ENCODE peak calls at places on chromosomes 16 and 17, in four cellular contexts. B, Q, L and P are unnamed samples.

GRCh38 chr17:73888875-73889274 is 244.6 kb upstream of the SDK2 start:
- DNase-seq in B (no peak), Q (no peak), L (no peak), P (no peak)

GRCh38 chr16:64416232-64417010 is 705.4 kb downstream of the CDH11 start:
- DNase-seq in B (no peak), Q (no peak), L (peak), P (no peak)

GRCh38 chr16:66899945-66900688 is 18.6 kb downstream of the CDH16 start:
- DNase-seq in B (peak), Q (peak), L (peak), P (no peak)

GRCh38 chr17:21043296-21044232 is 753 bp upstream of the USP22 start:
- DNase-seq in B (peak), Q (peak), L (peak), P (peak)

GRCh38 chr17:49521521-49522185 is 26.6 kb downstream of the NGFR start:
- DNase-seq in B (no peak), Q (no peak), L (no peak), P (no peak)

GRCh38 chr17:81422776-81423697 is 27.8 kb downstream of the BAHCC1 start:
- DNase-seq in B (peak), Q (peak), L (peak), P (peak)

GRCh38 chr17:74832421-74832820 is 27.3 kb downstream of the GRIN2C start:
- DNase-seq in B (no peak), Q (no peak), L (no peak), P (no peak)

GRCh38 chr17:79803997-79804855 is 7.3 kb upstream of the CBX8 start:
- DNase-seq in B (no peak), Q (no peak), L (no peak), P (no peak)

GRCh38 chr17:79607941-79608728 is 2.7 kb downstream of the RBFOX3 start:
- DNase-seq in B (no peak), Q (no peak), L (no peak), P (no peak)

GRCh38 chr16:65122974-65123845 is 1.3 kb upstream of the CDH11 start:
- DNase-seq in B (no peak), Q (peak), L (peak), P (no peak)

GRCh38 chr16:6193718-6194117 is 1096.1 kb upstream of the EEF2KMT start:
- DNase-seq in B (peak), Q (no peak), L (no peak), P (no peak)

GRCh38 chr17:50361561-50362480 is 11.2 kb downstream of the MRPL27 start:
- DNase-seq in B (peak), Q (peak), L (peak), P (no peak)

GRCh38 chr16:86072328-86073102 is 173.6 kb downstream of the IRF8 start:
- DNase-seq in B (peak), Q (no peak), L (peak), P (peak)

GRCh38 chr17:30476726-30477082 is 504 bp upstream of the GOSR1 start:
- DNase-seq in B (no peak), Q (no peak), L (peak), P (no peak)

GRCh38 chr17:68349157-68349556 is 57.9 kb downstream of the ARSG start:
- DNase-seq in B (no peak), Q (no peak), L (no peak), P (no peak)

GRCh38 chr16:46748775-46749705 is 896 bp upstream of the MYLK3 start:
- DNase-seq in B (no peak), Q (no peak), L (no peak), P (no peak)

GRCh38 chr16:86093801-86094750 is 195.1 kb downstream of the IRF8 start:
- DNase-seq in B (no peak), Q (no peak), L (no peak), P (no peak)

GRCh38 chr17:79304907-79305306 is 230.3 kb downstream of the ENGASE start:
- DNase-seq in B (no peak), Q (no peak), L (no peak), P (no peak)

DNA sequence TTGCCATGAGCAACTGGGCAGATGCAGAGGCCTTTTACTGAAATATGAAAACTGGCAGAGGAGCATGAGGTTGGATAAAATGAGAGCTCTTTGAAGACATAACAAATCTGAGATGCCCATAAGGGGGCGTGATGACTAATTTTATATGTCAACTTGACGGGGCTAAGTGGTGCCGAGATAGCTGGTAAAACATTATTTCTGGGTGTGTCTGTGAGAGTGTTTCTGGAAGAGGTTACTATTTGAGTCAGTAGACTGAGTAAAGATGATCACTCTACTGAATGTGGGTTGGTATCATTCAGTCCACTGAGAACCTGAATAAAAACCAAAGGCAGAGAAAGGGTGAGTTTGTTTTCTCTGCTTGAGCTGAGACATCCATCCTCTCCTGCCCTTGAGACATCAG is 454.2 kb downstream of the NPIPA7 start:
- DNase-seq in B (no peak), Q (no peak), L (no peak), P (no peak)
- H3K4me3 ChIP-seq in B (no peak), Q (no peak), L (no peak), P (no peak)

GRCh38 chr16:23803591-23804123 is 32.1 kb upstream of the PRKCB start:
- DNase-seq in B (no peak), Q (peak), L (peak), P (no peak)
- TF ChIP-seq CTCF in B (peak), Q (peak), L (peak), P (peak)

DNA sequence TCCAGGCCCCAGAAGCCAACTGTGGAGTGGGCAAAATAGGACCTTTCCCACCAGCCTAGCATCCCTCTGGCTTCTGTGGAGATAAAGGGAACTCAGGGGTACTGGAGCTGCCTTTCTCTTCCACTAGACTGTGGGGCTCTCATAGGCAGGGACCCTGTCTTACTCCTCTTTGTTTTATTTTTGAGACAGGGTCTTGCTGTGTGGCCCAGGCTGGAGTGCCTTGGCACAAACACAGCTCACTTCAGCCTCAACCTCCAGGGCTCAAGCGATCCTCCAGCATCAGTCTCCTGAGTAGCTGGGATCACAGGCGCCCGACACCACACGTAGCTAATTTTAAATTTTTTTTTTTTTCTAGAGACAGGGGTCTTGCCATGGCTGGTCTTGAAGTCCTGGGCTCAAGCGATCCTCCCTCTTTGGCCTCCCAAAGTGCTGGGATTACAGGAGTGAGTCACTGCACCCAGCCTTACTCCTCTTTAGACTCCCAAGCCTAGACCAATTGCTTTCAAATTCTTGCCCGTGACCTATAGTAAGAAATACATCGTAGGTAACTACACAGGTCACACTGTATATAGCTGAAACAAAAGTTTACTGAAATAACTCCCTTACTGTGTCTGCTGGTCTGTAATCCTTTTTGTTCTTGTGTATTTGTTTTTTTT is 2.6 kb downstream of the RAI1 start:
- DNase-seq in B (no peak), Q (no peak), L (no peak), P (no peak)
- H3K4me3 ChIP-seq in B (no peak), Q (no peak), L (peak), P (peak)

GRCh38 chr16:78094166-78094565 is 5.3 kb upstream of the WWOX start:
- DNase-seq in B (no peak), Q (no peak), L (no peak), P (no peak)
- TF ChIP-seq CTCF in B (no peak), Q (no peak), L (no peak), P (no peak)